ENCODE peak calls at places on chromosomes 16 and 17, in six cellular contexts. D is heart left ventricle, Q is tibial artery, V is OCI-LY7, K is Caco-2, Y is thoracic aorta. N is an unnamed sample.
A peak's percentile ranks its signal among the peaks of the same experiment; 100 is the strongest.

GRCh38 chr16:51710930-51711563 is 560.0 kb upstream of the SALL1 start:
- DNase-seq in Q (no peak), V (no peak), Y (no peak), D (no peak), K (no peak), N (no peak)

GRCh38 chr17:47810200-47810821 is 11.3 kb downstream of the OSBPL7 start:
- DNase-seq in Y (no peak), K (peak; percentile 100), V (no peak), D (no peak), Q (no peak), N (no peak)

GRCh38 chr16:84548971-84549844 is 44.7 kb upstream of the MEAK7 start:
- DNase-seq in V (no peak), Q (no peak), D (no peak), Y (no peak), K (no peak), N (peak; percentile 91)

GRCh38 chr17:76578376-76578775 is 7.3 kb downstream of the ST6GALNAC2 start:
- DNase-seq in V (no peak), Y (no peak), Q (no peak), D (no peak), K (no peak), N (no peak)

GRCh38 chr17:76994237-76994637 is 126.0 kb downstream of the MGAT5B start:
- DNase-seq in V (no peak), K (no peak), D (no peak), Y (no peak), Q (no peak), N (no peak)

GRCh38 chr17:48427598-48427997 is 2.4 kb downstream of the SKAP1 start:
- DNase-seq in Q (no peak), Y (no peak), D (no peak), K (no peak), V (peak; percentile 76), N (peak; percentile 81)

GRCh38 chr16:10001258-10001785 is 180.9 kb downstream of the GRIN2A start:
- DNase-seq in K (no peak), Q (no peak), V (no peak), D (no peak), Y (no peak), N (no peak)

GRCh38 chr17:77681820-77682219 is 276.7 kb upstream of the TNRC6C start:
- DNase-seq in V (no peak), Q (no peak), Y (no peak), K (no peak), D (peak; percentile 90), N (no peak)

GRCh38 chr17:31293586-31293985 is 3.5 kb downstream of the OMG start:
- DNase-seq in V (no peak), D (no peak), Q (no peak), K (no peak), Y (no peak), N (no peak)

GRCh38 chr16:8660841-8661301 is 13.5 kb upstream of the ABAT start:
- DNase-seq in Y (no peak), D (peak; percentile 66), K (peak; percentile 84), Q (peak; percentile 41), V (peak; percentile 59), N (peak; percentile 44)

GRCh38 chr16:19599968-19600716 is 44.6 kb downstream of the VPS35L start:
- DNase-seq in Q (no peak), K (no peak), D (no peak), V (no peak), Y (no peak), N (no peak)

GRCh38 chr16:3938843-3939624 is 58.5 kb upstream of the CREBBP start:
- DNase-seq in Y (no peak), K (peak; percentile 65), D (peak; percentile 65), Q (no peak), V (peak; percentile 52), N (peak; percentile 58)

GRCh38 chr17:65297916-65298315 is 160.7 kb downstream of the RGS9 start:
- DNase-seq in V (no peak), Q (no peak), Y (no peak), D (no peak), K (no peak), N (no peak)

GRCh38 chr17:42438600-42439567 is 15.8 kb upstream of the CAVIN1 start:
- DNase-seq in K (peak; percentile 64), D (no peak), Y (no peak), V (peak; percentile 82), Q (no peak), N (no peak)

GRCh38 chr16:26491962-26492361 is 574.8 kb upstream of the C16orf82 start:
- DNase-seq in D (no peak), Y (no peak), Q (no peak), K (no peak), V (no peak), N (no peak)

GRCh38 chr17:35073991-35074627 is 10.6 kb upstream of the RFFL start:
- DNase-seq in V (no peak), D (no peak), Y (no peak), Q (no peak), K (no peak), N (no peak)

GRCh38 chr16:21590791-21591190 is 8.6 kb upstream of the METTL9 start:
- DNase-seq in D (no peak), K (no peak), Q (no peak), V (no peak), Y (no peak), N (no peak)

GRCh38 chr17:19311421-19312215 is 50.9 kb downstream of the B9D1 start:
- DNase-seq in K (no peak), Q (no peak), Y (no peak), V (no peak), D (no peak), N (no peak)

GRCh38 chr17:19705771-19706770 is 10.3 kb downstream of the SLC47A2 start:
- DNase-seq in Y (no peak), D (no peak), Q (no peak), V (no peak), K (no peak), N (no peak)

GRCh38 chr17:65370669-65371126 is 190.8 kb downstream of the AXIN2 start:
- DNase-seq in V (no peak), Q (no peak), D (no peak), Y (no peak), K (no peak), N (peak; percentile 12)

GRCh38 chr16:68072038-68072695 is 13.0 kb upstream of the NFATC3 start:
- DNase-seq in Q (no peak), Y (no peak), D (no peak), V (no peak), K (no peak), N (no peak)

GRCh38 chr16:62965831-62966230 is 929.6 kb upstream of the CDH8 start:
- DNase-seq in Y (no peak), Q (no peak), K (no peak), D (no peak), V (no peak), N (no peak)

GRCh38 chr16:58814348-58814801 is 80.3 kb upstream of the GOT2 start:
- DNase-seq in K (peak; percentile 59), Y (no peak), V (peak; percentile 40), Q (peak; percentile 24), D (peak; percentile 32), N (no peak)

GRCh38 chr17:79556263-79556662 is 54.6 kb downstream of the RBFOX3 start:
- DNase-seq in D (no peak), V (no peak), K (no peak), Y (no peak), Q (no peak), N (no peak)

GRCh38 chr16:253833-254232 is 19.2 kb downstream of the FAM234A start:
- DNase-seq in K (no peak), Y (no peak), V (no peak), D (no peak), Q (no peak), N (no peak)
- H3K4me1 ChIP-seq in K (peaks cover 14% of the 10 kb centered on the region), Y (no peaks in the 10 kb centered on the region), V (no peaks in the 10 kb centered on the region), D (no peaks in the 10 kb centered on the region), Q (no peaks in the 10 kb centered on the region), N (peaks cover 21% of the 10 kb centered on the region)

GRCh38 chr16:57358527-57359095 is at the start of gene CCL22:
- DNase-seq in D (no peak), Y (no peak), Q (no peak), V (no peak), K (no peak), N (no peak)
- H3K4me1 ChIP-seq in D (no peaks in the 10 kb centered on the region), Y (peaks cover 5% of the 10 kb centered on the region), Q (no peaks in the 10 kb centered on the region), V (no peaks in the 10 kb centered on the region), K (no peaks in the 10 kb centered on the region), N (no peaks in the 10 kb centered on the region)

GRCh38 chr17:40597168-40598020 is 32.1 kb upstream of the CCR7 start:
- DNase-seq in Q (no peak), V (no peak), D (no peak), K (no peak), Y (no peak), N (no peak)

GRCh38 chr17:40596261-40596919 is 31.1 kb upstream of the CCR7 start:
- DNase-seq in Q (no peak), V (peak; percentile 72), D (no peak), Y (no peak), K (peak; percentile 69), N (no peak)

GRCh38 chr17:40600486-40601046 is 35.3 kb upstream of the CCR7 start:
- DNase-seq in Q (no peak), K (no peak), Y (no peak), V (no peak), D (no peak), N (no peak)

GRCh38 chr17:40598021-40598927 is 33.0 kb upstream of the CCR7 start:
- DNase-seq in Q (no peak), D (no peak), Y (no peak), K (no peak), V (no peak), N (peak; percentile 84)

DNA sequence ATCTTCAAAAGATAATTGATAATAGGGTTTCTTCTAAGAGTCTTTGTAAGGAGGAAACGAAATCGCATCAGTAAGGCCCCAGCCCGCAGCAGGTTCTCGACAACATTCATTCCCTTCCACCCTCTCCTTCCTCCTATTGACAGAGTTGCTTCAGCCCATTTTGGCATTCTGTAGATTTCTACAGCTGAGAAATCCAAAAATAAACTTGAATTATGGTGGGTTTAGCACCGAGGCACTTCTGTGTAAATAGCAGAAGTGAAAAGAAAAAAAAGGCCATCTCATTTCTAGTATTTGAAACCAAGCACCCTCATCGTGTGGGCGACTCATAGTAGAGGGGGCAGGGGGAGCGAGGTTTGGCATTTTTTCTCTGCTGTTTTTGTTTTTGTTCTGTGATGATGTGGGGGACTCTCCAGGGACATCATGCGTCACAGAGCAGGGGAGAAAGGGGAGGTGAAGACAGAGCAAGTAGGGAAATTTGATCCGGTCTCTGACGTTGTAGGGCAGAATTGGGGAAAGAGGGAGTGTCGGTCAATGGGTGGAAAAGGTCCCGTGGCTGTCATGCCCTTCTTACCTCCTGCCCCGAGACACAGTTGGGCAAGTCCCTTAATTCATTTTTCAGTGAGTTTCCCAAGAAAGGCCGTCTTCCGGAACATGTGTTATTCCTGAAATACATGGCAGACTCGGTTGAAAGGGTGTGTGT is 33.8 kb upstream of the CCR7 start:
- DNase-seq in K (no peak), D (no peak), Y (no peak), V (peak; percentile 76), Q (peak; percentile 47), N (no peak)
- H3K4me1 ChIP-seq in K (no peaks in the 10 kb centered on the region), D (peaks cover 4% of the 10 kb centered on the region), Y (no peaks in the 10 kb centered on the region), V (peaks cover 44% of the 10 kb centered on the region), Q (no peaks in the 10 kb centered on the region), N (peaks cover 86% of the 10 kb centered on the region)

GRCh38 chr17:70169707-70170597 is 620 bp downstream of the KCNJ2 start:
- DNase-seq in D (peak; percentile 46), K (no peak), Y (no peak), V (no peak), Q (no peak), N (peak; percentile 0)
- H3K4me1 ChIP-seq in D (peaks cover 13% of the 10 kb centered on the region), K (no peaks in the 10 kb centered on the region), Y (peaks cover 11% of the 10 kb centered on the region), V (peaks cover 14% of the 10 kb centered on the region), Q (no peaks in the 10 kb centered on the region), N (no peaks in the 10 kb centered on the region)